ENCODE peak calls at places on chromosome 11, in ten cellular contexts. V, F, S, W, R, T, Q, D, J and X are unnamed samples.

GRCh38 chr11:12599408-12600143 is 74.6 kb upstream of the TEAD1 start:
- DNase-seq in F (no peak), R (peak), Q (peak), V (no peak), T (no peak), S (no peak), W (peak), J (peak), D (peak), X (no peak)

GRCh38 chr11:93054881-93055280 is 85.4 kb downstream of the MTNR1B start:
- DNase-seq in D (no peak), R (no peak), W (no peak), J (no peak), Q (no peak), T (no peak), V (no peak), F (peak), S (peak), X (no peak)

GRCh38 chr11:119773016-119773415 is 44.0 kb upstream of the NECTIN1 start:
- DNase-seq in Q (no peak), R (no peak), J (no peak), S (no peak), V (no peak), D (no peak), W (no peak), T (no peak), F (no peak), X (no peak)

GRCh38 chr11:10401275-10401674 is 53.8 kb upstream of the AMPD3 start:
- DNase-seq in J (no peak), D (peak), Q (no peak), R (no peak), T (no peak), W (no peak), S (no peak), F (no peak), V (no peak), X (no peak)

GRCh38 chr11:46983598-46983997 is 47.0 kb downstream of the CSTPP1 start:
- DNase-seq in R (no peak), J (no peak), S (no peak), D (peak), F (no peak), Q (no peak), T (no peak), W (no peak), V (no peak), X (no peak)

GRCh38 chr11:66720223-66720898 is 8.7 kb downstream of the SPTBN2 start:
- DNase-seq in V (peak), J (no peak), S (peak), D (peak), Q (peak), R (no peak), W (no peak), T (peak), F (peak), X (peak)

GRCh38 chr11:123045101-123045500 is 16.8 kb downstream of the HSPA8 start:
- DNase-seq in T (no peak), J (no peak), D (no peak), V (no peak), Q (no peak), F (no peak), S (no peak), R (no peak), W (no peak), X (no peak)

GRCh38 chr11:119361056-119361787 is 14.7 kb upstream of the MFRP start:
- DNase-seq in S (peak), Q (peak), V (no peak), D (peak), R (peak), T (peak), J (no peak), W (no peak), F (peak), X (no peak)

GRCh38 chr11:68331338-68331947 is 19.1 kb downstream of the LRP5 start:
- DNase-seq in J (no peak), R (peak), S (no peak), D (no peak), W (no peak), V (no peak), T (no peak), F (no peak), Q (no peak), X (peak)

GRCh38 chr11:20308601-20309000 is 54.9 kb upstream of the HTATIP2 start:
- DNase-seq in R (no peak), T (no peak), Q (no peak), J (no peak), F (no peak), W (no peak), S (no peak), V (no peak), D (no peak), X (no peak)

GRCh38 chr11:117613521-117613920 is 183.5 kb downstream of the DSCAML1 start:
- DNase-seq in W (no peak), F (no peak), V (no peak), R (no peak), S (no peak), T (no peak), D (peak), Q (no peak), J (no peak), X (no peak)

GRCh38 chr11:115659061-115659963 is 155.1 kb upstream of the CADM1 start:
- DNase-seq in T (peak), J (no peak), F (no peak), V (no peak), Q (peak), S (no peak), W (no peak), D (peak), R (no peak), X (no peak)

GRCh38 chr11:126485986-126486635 is 130.6 kb downstream of the ST3GAL4 start:
- DNase-seq in F (no peak), R (no peak), S (no peak), J (no peak), W (no peak), Q (no peak), V (no peak), T (no peak), D (no peak), X (no peak)

GRCh38 chr11:64892411-64892831 is 14.0 kb upstream of the EHD1 start:
- DNase-seq in S (no peak), D (no peak), J (no peak), R (peak), T (no peak), W (no peak), Q (no peak), F (no peak), V (no peak), X (no peak)

GRCh38 chr11:36488096-36488495 is 22.0 kb downstream of the TRAF6 start:
- DNase-seq in Q (no peak), W (no peak), R (no peak), T (no peak), S (no peak), F (no peak), D (no peak), J (no peak), V (no peak), X (no peak)

GRCh38 chr11:70191495-70192140 is 11.5 kb upstream of the FADD start:
- DNase-seq in Q (peak), T (peak), V (peak), S (no peak), R (peak), F (peak), J (peak), W (peak), D (peak), X (peak)

GRCh38 chr11:18368236-18368635 is 26.1 kb upstream of the LDHA start:
- DNase-seq in W (no peak), D (no peak), S (no peak), R (no peak), Q (no peak), F (peak), V (peak), J (no peak), T (no peak), X (no peak)

GRCh38 chr11:76577921-76578654 is 92.5 kb downstream of the LRRC32 start:
- DNase-seq in W (no peak), R (no peak), F (no peak), S (no peak), D (no peak), V (no peak), Q (no peak), J (no peak), T (no peak), X (no peak)

GRCh38 chr11:69892986-69893555 is 73.9 kb upstream of the FGF3 start:
- DNase-seq in R (peak), F (no peak), Q (no peak), V (no peak), J (no peak), T (no peak), W (no peak), S (no peak), D (no peak), X (no peak)

GRCh38 chr11:8829556-8829955 is 81.4 kb upstream of the AKIP1 start:
- DNase-seq in D (no peak), R (no peak), J (no peak), S (no peak), V (peak), W (no peak), F (no peak), T (no peak), Q (no peak), X (no peak)

GRCh38 chr11:57496109-57496820 is 19.2 kb downstream of the SLC43A1 start:
- DNase-seq in V (no peak), R (peak), D (no peak), S (no peak), J (no peak), T (no peak), W (no peak), F (no peak), Q (peak), X (no peak)